ENCODE peak calls at places on chromosome 12, in four cellular contexts. B, T, Y and P are unnamed samples.

GRCh38 chr12:49566361-49566760 is 1.6 kb downstream of the MCRS1 start:
- DNase-seq in T (no peak), Y (no peak), B (no peak), P (no peak)

GRCh38 chr12:123364532-123365140 is at the start of gene SBNO1:
- DNase-seq in Y (no peak), T (peak), B (peak), P (peak)

GRCh38 chr12:44839785-44840184 is 36.3 kb downstream of the NELL2 start:
- DNase-seq in Y (no peak), B (no peak), T (no peak), P (no peak)

GRCh38 chr12:7512528-7512927 is 9.0 kb upstream of the CD163 start:
- DNase-seq in T (no peak), Y (no peak), B (no peak), P (no peak)

GRCh38 chr12:59059401-59059935 is 139.2 kb upstream of the LRIG3 start:
- DNase-seq in T (no peak), B (no peak), Y (no peak), P (no peak)

GRCh38 chr12:53791735-53792326 is 40.1 kb upstream of the CISTR start:
- DNase-seq in T (no peak), B (no peak), Y (no peak), P (no peak)

GRCh38 chr12:52632656-52633055 is 14.3 kb upstream of the KRT73 start:
- DNase-seq in B (no peak), T (no peak), Y (no peak), P (no peak)

GRCh38 chr12:4806439-4807115 is 86.4 kb downstream of the GALNT8 start:
- DNase-seq in Y (no peak), B (no peak), T (no peak), P (no peak)

GRCh38 chr12:110353211-110353965 is 50.1 kb downstream of the ANAPC7 start:
- DNase-seq in Y (no peak), T (no peak), B (no peak), P (no peak)

GRCh38 chr12:15629108-15629507 is 160.1 kb downstream of the EPS8 start:
- DNase-seq in B (peak), T (peak), Y (peak), P (no peak)

GRCh38 chr12:15629761-15630160 is 159.4 kb downstream of the EPS8 start:
- DNase-seq in T (no peak), Y (peak), B (no peak), P (no peak)

GRCh38 chr12:15631007-15631715 is 158.0 kb downstream of the EPS8 start:
- DNase-seq in T (no peak), B (no peak), Y (no peak), P (no peak)

GRCh38 chr12:15625075-15625474 is 164.1 kb downstream of the EPS8 start:
- DNase-seq in T (no peak), Y (no peak), B (no peak), P (no peak)

GRCh38 chr12:15627995-15628945 is 160.9 kb downstream of the EPS8 start:
- DNase-seq in T (no peak), B (no peak), Y (peak), P (no peak)
- H3K27ac ChIP-seq in T (peak), B (peak), Y (peak), P (peak)

DNA sequence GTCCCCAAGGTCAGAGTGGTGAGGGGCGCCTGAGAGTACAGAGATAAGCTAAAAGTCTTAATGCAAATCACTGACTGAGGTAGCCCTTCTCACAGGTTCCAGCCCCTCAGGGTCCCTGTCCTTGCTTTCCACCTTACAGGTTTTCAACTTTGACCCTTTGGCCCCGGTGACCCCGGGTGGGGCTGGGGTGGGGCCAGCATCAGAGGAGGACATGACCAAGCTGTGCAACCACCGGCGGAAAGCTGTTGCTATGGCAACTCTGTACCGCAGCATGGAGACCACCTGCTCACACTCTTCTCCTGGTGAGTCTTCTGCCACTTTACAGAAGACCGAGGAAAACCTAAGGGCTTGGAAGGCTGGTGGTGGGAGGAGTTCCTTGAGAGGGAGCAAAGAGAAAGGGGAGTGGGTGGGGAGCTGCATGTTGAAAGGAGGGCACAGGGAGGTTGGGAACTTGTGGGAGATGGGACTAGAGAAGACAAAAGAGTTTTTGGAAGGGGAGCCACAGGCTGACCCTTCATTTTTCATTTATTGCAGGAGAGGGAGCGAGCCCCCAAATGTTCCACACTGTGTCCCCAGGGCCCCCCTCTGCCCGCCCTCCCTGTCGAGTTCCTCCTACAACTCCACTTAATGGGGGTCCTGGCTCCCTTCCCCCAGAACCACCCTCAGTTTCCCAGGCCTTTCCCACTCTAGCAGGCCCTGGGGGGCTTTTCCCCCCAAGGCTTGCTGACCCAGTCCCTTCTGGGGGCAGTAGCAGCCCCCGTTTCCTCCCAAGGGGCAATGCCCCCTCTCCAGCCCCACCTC is 2.4 kb downstream of the MBD6 start:
- DNase-seq in Y (no peak), T (no peak), B (peak), P (no peak)
- H3K27ac ChIP-seq in Y (no peak), T (no peak), B (peak), P (peak)

GRCh38 chr12:103542078-103542477 is 45.0 kb upstream of the STAB2 start:
- DNase-seq in Y (no peak), B (no peak), T (no peak), P (no peak)
- H3K27ac ChIP-seq in Y (no peak), B (no peak), T (no peak), P (no peak)

DNA sequence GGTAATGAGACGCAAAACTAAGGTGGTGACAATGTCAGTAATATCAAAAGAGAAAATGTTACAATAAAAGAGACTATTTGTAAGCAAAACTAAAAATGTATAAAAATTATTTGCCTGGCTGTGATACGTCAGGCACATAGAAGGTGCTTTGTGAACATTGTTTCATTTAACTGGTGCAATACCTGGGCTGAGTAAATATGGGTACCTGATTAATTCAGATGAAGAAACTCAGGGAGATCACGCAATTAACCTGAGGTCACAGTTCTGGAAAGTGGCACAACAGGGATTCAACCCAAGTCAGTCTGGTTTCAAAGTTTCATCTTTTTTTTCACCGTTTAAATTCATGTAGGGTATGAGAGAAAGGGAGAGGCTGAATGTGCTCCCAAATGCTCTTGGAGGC is 71.0 kb upstream of the KRAS start:
- DNase-seq in B (no peak), T (no peak), Y (no peak), P (no peak)
- H3K27ac ChIP-seq in B (no peak), T (no peak), Y (no peak), P (no peak)